ENCODE peak calls at places on chromosomes 6 and 20, in four cellular contexts. C is HepG2, E is H1, U is GM12878. O is an unnamed sample. For H3K36me3, the result is how much of the 10 kb centered on the place peaks cover.

GRCh38 chr20:54095824-54096223 is 25.4 kb upstream of the BCAS1 start:
- DNase-seq in C (no peak), E (no peak), U (no peak), O (no peak)

GRCh38 chr6:126724821-126725220 is 384.9 kb downstream of the CENPW start:
- DNase-seq in C (no peak), E (no peak), U (no peak), O (no peak)

GRCh38 chr6:167462913-167463312 is 138.0 kb downstream of the TTLL2 start:
- DNase-seq in C (no peak), E (no peak), U (no peak), O (no peak)

GRCh38 chr6:78010130-78010529 is 357.3 kb downstream of the MEI4 start:
- DNase-seq in C (no peak), E (no peak), U (no peak), O (no peak)

GRCh38 chr6:16361121-16361520 is 122.7 kb downstream of the GMPR start:
- DNase-seq in C (no peak), E (no peak), U (no peak), O (no peak)

GRCh38 chr6:40520683-40521082 is 66.5 kb downstream of the LRFN2 start:
- DNase-seq in C (no peak), E (no peak), U (no peak), O (no peak)

GRCh38 chr20:51184289-51184688 is 161.4 kb upstream of the KCNG1 start:
- DNase-seq in C (no peak), E (no peak), U (no peak), O (no peak)

GRCh38 chr20:21109144-21109543 is 3.0 kb upstream of the LINC00237 start:
- DNase-seq in C (peak), E (no peak), U (no peak), O (no peak)

GRCh38 chr6:110629153-110629552 is 152.7 kb upstream of the SLC22A16 start:
- DNase-seq in C (no peak), E (no peak), U (no peak), O (no peak)

GRCh38 chr6:18302561-18303439 is 38.5 kb upstream of the DEK start:
- DNase-seq in C (peak), E (no peak), U (no peak), O (peak)

GRCh38 chr6:127117979-127118504 is 429 bp upstream of the RSPO3 start:
- DNase-seq in C (no peak), E (no peak), U (no peak), O (no peak)

GRCh38 chr6:89359561-89359960 is 7.0 kb upstream of the UBE2J1 start:
- DNase-seq in C (no peak), E (no peak), U (no peak), O (no peak)

GRCh38 chr20:25281541-25281991 is 33.7 kb downstream of the PYGB start:
- DNase-seq in C (no peak), E (no peak), U (peak), O (no peak)
- H3K36me3 ChIP-seq in C (half or more), E (under half), U (under half), O (under half)

DNA sequence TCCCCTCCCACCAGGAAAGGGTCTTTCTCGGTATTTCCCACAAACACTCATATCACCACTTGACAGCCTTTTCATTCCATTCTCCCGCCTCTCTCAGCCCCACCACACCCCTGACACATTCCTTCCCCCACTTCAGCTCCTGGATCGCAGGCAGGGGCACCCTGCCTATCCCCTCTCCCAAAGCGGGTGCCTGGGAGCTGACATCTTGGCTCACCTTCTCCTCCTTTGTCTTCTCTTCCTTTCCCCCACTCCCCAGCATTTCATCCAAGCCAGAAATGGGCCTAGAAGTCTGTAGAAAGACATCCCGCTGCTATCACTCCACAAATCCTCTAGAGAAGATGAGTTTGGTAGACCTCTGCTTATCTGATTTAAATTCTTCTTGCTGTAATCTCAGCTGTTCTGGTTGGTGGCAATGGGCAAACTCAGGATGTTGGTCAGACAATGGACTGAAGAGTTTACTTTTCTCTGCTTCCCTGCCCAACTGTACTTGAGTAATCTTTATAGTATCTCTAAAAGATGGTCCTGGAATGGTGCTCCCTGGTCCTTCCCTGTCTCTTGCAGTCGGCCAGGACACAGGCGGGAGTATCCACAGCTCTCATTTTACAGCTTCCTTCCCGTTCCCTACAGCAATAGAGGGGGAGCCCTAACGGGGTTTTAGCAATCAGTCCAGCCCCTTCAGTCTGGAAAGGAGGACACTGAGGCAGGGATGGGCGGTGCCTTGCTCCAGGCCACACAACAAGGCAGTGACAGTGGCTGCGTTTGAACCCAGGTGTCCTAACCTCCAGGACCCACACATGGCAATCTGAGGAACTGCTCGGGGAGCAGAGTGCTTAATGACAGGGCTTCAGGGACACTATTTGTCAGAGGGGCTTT is 9.8 kb upstream of the VEGFA start:
- DNase-seq in C (no peak), E (no peak), U (no peak), O (no peak)
- TF ChIP-seq HDAC2 in C (no peak), E (no peak), U (no peak), O (no peak)

GRCh38 chr20:25303292-25304024 is 55.6 kb downstream of the PYGB start:
- DNase-seq in C (no peak), E (no peak), U (no peak), O (no peak)

GRCh38 chr20:25304025-25304549 is 56.2 kb downstream of the PYGB start:
- DNase-seq in C (no peak), E (no peak), U (no peak), O (no peak)

GRCh38 chr20:25300496-25301170 is 52.7 kb downstream of the PYGB start:
- DNase-seq in C (no peak), E (no peak), U (no peak), O (no peak)

GRCh38 chr20:25301357-25301920 is 53.6 kb downstream of the PYGB start:
- DNase-seq in C (no peak), E (no peak), U (no peak), O (no peak)

DNA sequence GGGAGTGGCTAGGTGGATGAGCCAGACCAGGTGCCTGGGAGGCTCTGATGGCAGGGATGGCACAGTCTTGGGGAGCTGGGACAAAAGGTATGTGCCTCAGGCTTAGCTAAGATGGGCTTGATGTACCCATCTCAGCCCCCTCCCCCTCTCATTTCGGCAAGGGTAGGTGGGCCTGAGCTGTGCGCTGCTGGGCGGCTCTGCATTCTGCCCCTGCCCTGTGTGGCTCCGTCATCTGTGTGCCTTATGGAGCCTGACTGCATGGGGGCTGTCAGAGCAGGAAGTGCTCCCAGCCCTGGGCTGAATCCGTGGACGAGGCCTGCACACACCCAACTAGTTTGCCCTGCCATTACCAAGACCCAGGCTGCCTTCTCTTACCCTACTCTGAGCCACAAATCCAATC is 54.7 kb downstream of the PYGB start:
- DNase-seq in C (no peak), E (no peak), U (no peak), O (no peak)
- H3K36me3 ChIP-seq in C (under half), E (under half), U (under half), O (under half)

DNA sequence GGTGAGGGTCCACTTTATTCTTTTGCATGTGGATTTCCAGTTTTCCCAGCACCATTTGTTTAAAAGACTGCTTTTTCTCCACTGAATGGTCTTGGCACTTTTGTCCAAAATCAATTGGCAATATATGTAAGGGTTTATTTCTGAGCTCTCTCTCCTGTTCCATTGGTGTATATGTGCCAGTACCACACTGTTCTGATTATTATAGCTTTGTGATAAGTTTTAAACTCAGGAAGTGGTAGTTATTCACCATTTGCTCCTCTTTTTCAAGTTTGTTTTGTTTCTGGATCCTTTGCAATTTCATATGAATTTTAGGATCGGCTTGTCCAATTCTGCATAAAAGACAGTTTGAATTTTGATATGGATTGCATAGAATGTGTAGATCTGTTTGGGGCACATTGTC is 4.4 kb downstream of the ZGPAT start:
- DNase-seq in C (no peak), E (no peak), U (no peak), O (no peak)
- TF ChIP-seq HDAC2 in C (no peak), E (no peak), U (no peak), O (no peak)

GRCh38 chr20:6014957-6015356 is 38.9 kb downstream of the LRRN4 start:
- DNase-seq in C (no peak), E (no peak), U (no peak), O (no peak)

GRCh38 chr20:6017467-6017866 is 36.4 kb downstream of the LRRN4 start:
- DNase-seq in C (no peak), E (no peak), U (no peak), O (no peak)

GRCh38 chr20:6017880-6018279 is 36.0 kb downstream of the LRRN4 start:
- DNase-seq in C (no peak), E (no peak), U (no peak), O (no peak)

GRCh38 chr20:6012166-6012565 is 41.7 kb downstream of the LRRN4 start:
- DNase-seq in C (no peak), E (no peak), U (no peak), O (no peak)

GRCh38 chr20:6014017-6014416 is 39.8 kb downstream of the LRRN4 start:
- DNase-seq in C (no peak), E (no peak), U (no peak), O (peak)
- H3K36me3 ChIP-seq in C (under half), E (under half), U (under half), O (half or more)

GRCh38 chr20:4369798-4370124 is 351.9 kb upstream of the PRND start:
- DNase-seq in C (no peak), E (no peak), U (peak), O (no peak)
- TF ChIP-seq HDAC2 in C (no peak), E (no peak), U (no peak), O (no peak)